ENCODE peak calls at places on chromosome 12, in six cellular contexts. R is PC-3, M is Peyer's patch, D is testis, A is IMR-90, T is body of pancreas. P is an unnamed sample.

GRCh38 chr12:71191509-71192196 is 33.9 kb upstream of the TSPAN8 start:
- DNase-seq in M (no peak), D (no peak), A (no peak), T (no peak), R (no peak), P (no peak)

GRCh38 chr12:116303929-116304328 is 26.4 kb upstream of the MED13L start:
- DNase-seq in R (no peak), D (no peak), T (no peak), M (no peak), A (peak; percentile 50), P (no peak)

GRCh38 chr12:126891789-126892188 is 1375.2 kb upstream of the TMEM132C start:
- DNase-seq in A (no peak), M (no peak), D (no peak), T (no peak), R (peak; percentile 13), P (no peak)

GRCh38 chr12:26678697-26679660 is 154.0 kb downstream of the ITPR2 start:
- DNase-seq in A (peak; percentile 32), M (no peak), R (peak; percentile 49), T (no peak), D (no peak), P (no peak)

GRCh38 chr12:82426081-82426480 is 67.8 kb downstream of the METTL25 start:
- DNase-seq in M (no peak), T (no peak), A (no peak), R (no peak), D (no peak), P (no peak)

GRCh38 chr12:32988982-32989381 is 92.4 kb upstream of the PKP2 start:
- DNase-seq in M (no peak), R (peak; percentile 32), A (no peak), D (no peak), T (no peak), P (no peak)

GRCh38 chr12:68883151-68883550 is 49.8 kb downstream of the CPM start:
- DNase-seq in R (no peak), A (no peak), D (no peak), M (no peak), T (no peak), P (no peak)

GRCh38 chr12:112450725-112451124 is 32.0 kb downstream of the PTPN11 start:
- DNase-seq in M (no peak), T (no peak), D (no peak), R (no peak), A (no peak), P (no peak)

GRCh38 chr12:111276189-111276588 is 92.7 kb downstream of the PHETA1 start:
- DNase-seq in R (peak; percentile 55), M (no peak), A (peak; percentile 5), D (no peak), T (no peak), P (peak; percentile 3)

GRCh38 chr12:3492868-3493224 is 1.8 kb downstream of the PRMT8 start:
- DNase-seq in A (no peak), D (no peak), M (no peak), R (no peak), T (no peak), P (no peak)

GRCh38 chr12:123891011-123891410 is 81.6 kb downstream of the CCDC92 start:
- DNase-seq in A (no peak), D (no peak), R (no peak), M (no peak), T (no peak), P (no peak)

GRCh38 chr12:11761869-11762567 is 112.5 kb downstream of the ETV6 start:
- DNase-seq in T (no peak), D (no peak), R (no peak), A (no peak), M (peak; percentile 64), P (no peak)

GRCh38 chr12:124388679-124389536 is 94.0 kb downstream of the RFLNA start:
- DNase-seq in A (peak; percentile 85), T (peak; percentile 89), R (peak; percentile 79), D (peak; percentile 92), M (peak; percentile 92), P (peak; percentile 76)

GRCh38 chr12:44668443-44668842 is 207.7 kb downstream of the NELL2 start:
- DNase-seq in A (no peak), D (no peak), R (no peak), M (peak; percentile 30), T (no peak), P (no peak)

GRCh38 chr12:52050116-52050770 is 999 bp upstream of the NR4A1 start:
- DNase-seq in A (peak; percentile 50), M (no peak), D (no peak), T (peak; percentile 62), R (no peak), P (no peak)

GRCh38 chr12:4292266-4293063 is 18.9 kb downstream of the CCND2 start:
- DNase-seq in M (peak; percentile 44), R (no peak), T (peak; percentile 22), D (no peak), A (no peak), P (no peak)

GRCh38 chr12:121961195-121961879 is 42.9 kb downstream of the CFAP251 start:
- DNase-seq in R (no peak), A (no peak), D (no peak), T (no peak), M (no peak), P (no peak)

GRCh38 chr12:57342207-57342691 is 88.6 kb downstream of the R3HDM2 start:
- DNase-seq in R (no peak), A (peak; percentile 54), T (no peak), M (no peak), D (peak; percentile 61), P (peak; percentile 28)

GRCh38 chr12:89840162-89840922 is 131.7 kb upstream of the ATP2B1 start:
- DNase-seq in R (no peak), A (peak; percentile 51), T (no peak), M (no peak), D (no peak), P (no peak)

GRCh38 chr12:27966870-27967269 is 5.7 kb downstream of the PTHLH start:
- DNase-seq in T (no peak), M (no peak), A (peak; percentile 99), R (peak; percentile 100), D (no peak), P (peak; percentile 91)

GRCh38 chr12:129535351-129535750 is 368.5 kb downstream of the TMEM132D start:
- DNase-seq in D (no peak), R (no peak), M (no peak), A (no peak), T (no peak), P (no peak)

GRCh38 chr12:19402743-19403400 is 36.4 kb upstream of the AEBP2 start:
- DNase-seq in M (no peak), A (peak; percentile 63), R (no peak), D (peak; percentile 73), T (peak; percentile 40), P (peak; percentile 15)

GRCh38 chr12:124292385-124292784 is 2.5 kb upstream of the RFLNA start:
- DNase-seq in M (no peak), T (no peak), D (no peak), R (no peak), A (no peak), P (no peak)

GRCh38 chr12:121926874-121927706 is 8.7 kb downstream of the CFAP251 start:
- DNase-seq in R (no peak), A (no peak), D (no peak), T (no peak), M (no peak), P (no peak)

DNA sequence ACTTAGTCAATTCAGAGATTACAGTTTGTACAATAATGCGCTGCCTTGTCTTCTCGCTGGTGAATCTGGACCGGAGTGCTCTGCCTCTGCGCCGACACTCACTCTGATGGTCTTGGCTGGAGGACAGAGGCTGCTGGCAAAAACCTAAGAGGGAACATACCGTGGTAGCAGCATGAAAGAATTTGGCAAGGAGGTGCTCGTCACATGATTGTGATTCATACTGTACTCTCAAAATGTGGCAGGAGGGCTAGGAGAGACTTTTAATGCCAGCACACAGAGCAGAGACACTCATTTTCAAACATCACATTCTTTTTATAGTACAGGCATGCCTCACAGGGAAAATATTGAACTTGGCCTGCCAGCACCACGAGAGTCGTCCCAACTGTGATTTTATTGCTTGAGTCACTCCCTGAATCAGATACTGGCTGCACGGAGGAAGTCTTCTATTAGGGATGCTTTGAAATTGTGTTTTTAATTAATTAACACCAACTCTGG is 67.8 kb downstream of the HMGA2 start:
- DNase-seq in D (peak; percentile 66), M (peak; percentile 56), A (peak; percentile 99), R (peak; percentile 97), T (peak; percentile 36), P (peak; percentile 97)
- H3K4me3 ChIP-seq in D (no peak overlapping the region), M (no peak overlapping the region), A (peak overlapping the region; percentile 14), R (peak overlapping the region; percentile 36), T (no peak overlapping the region), P (no peak overlapping the region)

DNA sequence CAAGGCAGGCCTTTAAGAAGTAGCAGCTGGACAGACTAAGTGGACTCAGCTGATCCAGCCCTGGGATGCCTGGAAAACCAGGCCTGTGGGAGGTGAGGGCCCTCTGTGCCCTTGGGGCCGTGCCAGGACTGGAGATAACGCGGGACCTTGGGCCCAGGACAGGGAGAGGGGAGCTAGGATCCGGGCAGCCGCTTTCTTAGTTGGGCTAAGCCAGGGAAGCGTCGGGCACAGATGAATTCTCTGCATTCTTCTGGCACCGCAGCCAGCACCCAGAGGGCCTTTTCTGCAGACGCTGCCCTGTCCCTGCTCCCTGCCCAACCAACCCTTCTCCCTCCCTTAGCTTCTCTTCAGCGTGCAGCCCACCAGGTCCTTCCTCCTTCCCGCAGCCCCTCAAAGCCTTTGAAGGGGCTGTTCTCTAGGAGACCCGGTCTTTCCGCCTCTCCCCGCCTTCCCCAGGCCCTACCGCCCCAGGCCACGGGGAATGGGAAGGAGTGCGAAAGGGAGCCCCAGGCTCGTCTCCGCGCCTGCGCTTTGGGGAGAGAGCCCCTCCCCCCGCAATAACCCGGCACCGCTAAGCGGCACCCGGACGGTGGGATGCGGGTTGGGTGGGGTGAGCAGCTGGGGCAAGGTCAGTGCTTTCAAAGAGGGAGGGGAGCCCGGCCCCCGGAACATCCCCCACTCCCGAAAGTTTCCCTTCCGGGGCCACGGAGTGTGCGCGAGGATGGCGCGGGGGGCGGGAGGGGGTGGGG is 688 bp downstream of the NCKAP5L start:
- DNase-seq in A (peak; percentile 46), R (peak; percentile 48), T (peak; percentile 69), M (peak; percentile 62), D (peak; percentile 79), P (peak; percentile 21)
- TF ChIP-seq CTCF in A (no peak), R (no peak), T (no peak), M (no peak), D (no peak), P (no peak)

GRCh38 chr12:49689785-49690184 is 17.4 kb downstream of the FMNL3 start:
- DNase-seq in A (no peak), M (no peak), D (no peak), R (no peak), T (no peak), P (no peak)
- H3K4me3 ChIP-seq in A (no peak overlapping the region), M (no peak overlapping the region), D (no peak overlapping the region), R (no peak overlapping the region), T (no peak overlapping the region), P (no peak overlapping the region)

DNA sequence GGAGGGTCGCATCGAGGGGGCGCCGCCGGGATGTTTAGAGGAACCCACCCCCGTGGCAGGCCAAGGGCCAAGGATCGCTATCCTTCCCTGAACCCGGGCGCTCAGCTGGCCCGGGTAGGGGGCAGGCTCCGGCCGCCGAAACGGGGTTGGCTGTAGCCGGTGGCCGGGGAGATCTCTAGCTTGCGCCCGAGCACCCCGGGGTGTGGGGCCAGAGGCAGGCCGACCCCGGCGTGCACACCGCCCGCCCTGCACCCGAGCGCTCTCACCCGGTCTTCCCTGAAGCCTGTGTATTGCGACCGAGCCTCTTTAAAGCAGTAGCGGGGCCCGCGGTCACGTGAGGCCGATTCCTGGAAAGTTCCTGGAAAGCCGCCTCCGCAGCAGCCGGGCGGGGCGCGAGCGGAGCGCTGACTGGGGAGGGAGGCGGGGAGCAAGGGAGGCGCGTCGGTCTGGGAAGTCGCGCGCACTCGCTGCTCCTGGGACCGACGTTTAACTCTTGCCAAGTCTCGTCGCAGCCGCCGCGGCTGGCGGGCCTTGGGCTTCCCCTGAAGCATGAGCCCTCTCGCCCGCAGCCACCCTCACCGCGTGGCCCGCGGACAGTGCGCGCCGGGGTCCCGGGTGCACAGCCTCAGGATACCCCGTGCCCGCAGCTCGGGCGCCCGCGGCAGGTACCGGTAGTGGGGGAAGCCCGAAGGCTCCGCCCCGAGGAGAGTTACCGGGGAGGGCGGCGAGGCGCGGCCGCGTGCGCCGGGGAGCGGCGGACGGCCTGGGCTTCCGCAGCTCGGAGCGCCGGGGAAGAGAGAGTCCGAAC is 1.7 kb upstream of the SOCS2 start:
- DNase-seq in R (peak; percentile 93), D (peak; percentile 93), A (peak; percentile 92), M (peak; percentile 96), T (peak; percentile 93), P (peak; percentile 91)
- TF ChIP-seq CTCF in R (no peak), D (no peak), A (no peak), M (no peak), T (no peak), P (no peak)

P was measured in brain microvascular endothelial cell.